ENCODE peak calls at places on chromosomes 11 and 22, in six cellular contexts. S, W, E, X, M and J are unnamed samples.

GRCh38 chr11:45042560-45042959 is 91.9 kb upstream of the TP53I11 start:
- DNase-seq in W (no peak), X (no peak), E (peak; percentile 69), S (peak; percentile 61), M (no peak), J (no peak)

GRCh38 chr11:93903989-93904388 is 53.6 kb upstream of the VSTM5 start:
- DNase-seq in X (peak; percentile 55), M (no peak), W (no peak), S (no peak), E (no peak), J (no peak)

GRCh38 chr22:27853404-27853803 is 51.8 kb upstream of the MN1 start:
- DNase-seq in S (no peak), M (no peak), W (no peak), X (no peak), E (no peak), J (no peak)

GRCh38 chr11:46247664-46248063 is 29.8 kb upstream of the CREB3L1 start:
- DNase-seq in W (peak; percentile 74), E (no peak), M (peak; percentile 7), X (peak; percentile 76), S (peak; percentile 92), J (no peak)

GRCh38 chr11:79894111-79894510 is 453.3 kb upstream of the TENM4 start:
- DNase-seq in E (no peak), M (no peak), S (no peak), X (no peak), W (no peak), J (no peak)

GRCh38 chr11:59263225-59263894 is 50.6 kb upstream of the MPEG1 start:
- DNase-seq in S (no peak), X (peak; percentile 37), M (no peak), W (no peak), E (no peak), J (no peak)

GRCh38 chr11:10130872-10131271 is 163.1 kb downstream of the SBF2 start:
- DNase-seq in X (no peak), W (no peak), E (no peak), S (no peak), M (no peak), J (no peak)

GRCh38 chr11:124938206-124938765 is 2.4 kb upstream of the HEPACAM start:
- DNase-seq in M (no peak), E (no peak), S (no peak), X (no peak), W (no peak), J (no peak)

GRCh38 chr11:11588243-11588642 is 33.6 kb downstream of the GALNT18 start:
- DNase-seq in S (no peak), X (no peak), M (no peak), W (no peak), E (no peak), J (no peak)

GRCh38 chr11:3177931-3178330 is 12.8 kb upstream of the OSBPL5 start:
- DNase-seq in S (no peak), X (no peak), M (no peak), W (no peak), E (no peak), J (no peak)

GRCh38 chr22:49010901-49011300 is 816.8 kb downstream of the BRD1 start:
- DNase-seq in M (no peak), E (peak; percentile 4), S (no peak), W (no peak), X (no peak), J (no peak)

GRCh38 chr22:45804319-45804985 is 132.8 kb downstream of the ATXN10 start:
- DNase-seq in X (no peak), E (no peak), S (no peak), W (no peak), M (no peak), J (no peak)

GRCh38 chr22:29145321-29146072 is 60.2 kb upstream of the EMID1 start:
- DNase-seq in W (no peak), S (no peak), E (no peak), M (no peak), X (no peak), J (no peak)

GRCh38 chr11:27083241-27083640 is 42.6 kb downstream of the BBOX1 start:
- DNase-seq in X (no peak), S (no peak), W (no peak), E (no peak), M (no peak), J (no peak)

GRCh38 chr11:59992420-59992819 is 24.6 kb upstream of the OOSP4B start:
- DNase-seq in W (no peak), X (no peak), E (no peak), S (no peak), M (no peak), J (no peak)

GRCh38 chr11:108960498-108960897 is 295.6 kb downstream of the DDX10 start:
- DNase-seq in M (no peak), W (no peak), S (no peak), E (no peak), X (no peak), J (no peak)